ENCODE peak calls at places on chromosomes 2 and 18, in six cellular contexts. One of them, this sample, is unnamed.

GRCh38 chr2:69131983-69132675 is 119.2 kb downstream of the ANTXR1 start:
- DNase-seq in BE2C: no peak
- DNase-seq in ascending aorta: no peak
- DNase-seq in body of pancreas: no peak
- DNase-seq in upper lobe of left lung: no peak
- DNase-seq in endothelial cell: no peak
- DNase-seq in this sample: no peak

GRCh38 chr2:9554841-9555337 is 741 bp downstream of the ADAM17 start:
- DNase-seq in ascending aorta: peak
- DNase-seq in endothelial cell: peak
- DNase-seq in upper lobe of left lung: peak
- DNase-seq in body of pancreas: peak
- DNase-seq in BE2C: no peak
- DNase-seq in this sample: peak

GRCh38 chr2:226378733-226379132 is 420.9 kb downstream of the IRS1 start:
- DNase-seq in upper lobe of left lung: no peak
- DNase-seq in body of pancreas: peak
- DNase-seq in ascending aorta: no peak
- DNase-seq in endothelial cell: no peak
- DNase-seq in BE2C: no peak
- DNase-seq in this sample: peak

GRCh38 chr2:65430515-65431416 is 1.6 kb downstream of the SPRED2 start:
- DNase-seq in BE2C: peak
- DNase-seq in body of pancreas: peak
- DNase-seq in ascending aorta: peak
- DNase-seq in endothelial cell: peak
- DNase-seq in upper lobe of left lung: peak
- DNase-seq in this sample: peak

GRCh38 chr2:215503381-215503780 is 67.5 kb upstream of the FN1 start:
- DNase-seq in endothelial cell: no peak
- DNase-seq in body of pancreas: no peak
- DNase-seq in ascending aorta: no peak
- DNase-seq in BE2C: no peak
- DNase-seq in upper lobe of left lung: no peak
- DNase-seq in this sample: no peak

GRCh38 chr2:71554028-71554705 is 100.8 kb downstream of the DYSF start:
- DNase-seq in endothelial cell: no peak
- DNase-seq in BE2C: no peak
- DNase-seq in body of pancreas: no peak
- DNase-seq in ascending aorta: no peak
- DNase-seq in upper lobe of left lung: no peak
- DNase-seq in this sample: no peak

GRCh38 chr18:80194874-80195570 is 52.3 kb downstream of the PARD6G start:
- DNase-seq in upper lobe of left lung: no peak
- DNase-seq in body of pancreas: no peak
- DNase-seq in ascending aorta: no peak
- DNase-seq in BE2C: no peak
- DNase-seq in endothelial cell: no peak
- DNase-seq in this sample: no peak

GRCh38 chr2:41994661-41995060 is 53.2 kb upstream of the PKDCC start:
- DNase-seq in upper lobe of left lung: no peak
- DNase-seq in ascending aorta: no peak
- DNase-seq in body of pancreas: no peak
- DNase-seq in BE2C: no peak
- DNase-seq in endothelial cell: no peak
- DNase-seq in this sample: no peak

GRCh38 chr2:174970092-174970491 is 35.1 kb downstream of the CHN1 start:
- DNase-seq in endothelial cell: no peak
- DNase-seq in BE2C: no peak
- DNase-seq in ascending aorta: no peak
- DNase-seq in body of pancreas: no peak
- DNase-seq in upper lobe of left lung: no peak
- DNase-seq in this sample: peak

GRCh38 chr18:67733094-67733493 is 216.6 kb upstream of the DSEL start:
- DNase-seq in ascending aorta: no peak
- DNase-seq in endothelial cell: no peak
- DNase-seq in body of pancreas: no peak
- DNase-seq in BE2C: no peak
- DNase-seq in upper lobe of left lung: no peak
- DNase-seq in this sample: peak

GRCh38 chr18:79872852-79873444 is 75.2 kb downstream of the KCNG2 start:
- DNase-seq in ascending aorta: peak
- DNase-seq in endothelial cell: no peak
- DNase-seq in upper lobe of left lung: no peak
- DNase-seq in body of pancreas: no peak
- DNase-seq in BE2C: no peak
- DNase-seq in this sample: no peak

GRCh38 chr2:97871096-97871780 is 124.5 kb downstream of the TMEM131 start:
- DNase-seq in body of pancreas: no peak
- DNase-seq in upper lobe of left lung: no peak
- DNase-seq in BE2C: no peak
- DNase-seq in ascending aorta: no peak
- DNase-seq in endothelial cell: no peak
- DNase-seq in this sample: peak

GRCh38 chr2:23495661-23496114 is 110.7 kb downstream of the KLHL29 start:
- DNase-seq in endothelial cell: no peak
- DNase-seq in body of pancreas: no peak
- DNase-seq in ascending aorta: no peak
- DNase-seq in upper lobe of left lung: no peak
- DNase-seq in BE2C: no peak
- DNase-seq in this sample: no peak

GRCh38 chr2:9197916-9198315 is 8.7 kb upstream of the ASAP2 start:
- DNase-seq in upper lobe of left lung: no peak
- DNase-seq in body of pancreas: no peak
- DNase-seq in ascending aorta: peak
- DNase-seq in BE2C: no peak
- DNase-seq in endothelial cell: no peak
- DNase-seq in this sample: no peak

GRCh38 chr2:232485757-232486557 is 1.7 kb downstream of the ECEL1 start:
- DNase-seq in BE2C: no peak
- DNase-seq in body of pancreas: no peak
- DNase-seq in endothelial cell: no peak
- DNase-seq in upper lobe of left lung: no peak
- DNase-seq in ascending aorta: no peak
- DNase-seq in this sample: no peak

GRCh38 chr2:138026116-138026855 is 62.0 kb downstream of the HNMT start:
- DNase-seq in ascending aorta: no peak
- DNase-seq in endothelial cell: no peak
- DNase-seq in body of pancreas: no peak
- DNase-seq in upper lobe of left lung: no peak
- DNase-seq in BE2C: no peak
- DNase-seq in this sample: no peak

GRCh38 chr18:31943895-31944816 is 1.2 kb upstream of the TRAPPC8 start:
- DNase-seq in ascending aorta: no peak
- DNase-seq in body of pancreas: no peak
- DNase-seq in endothelial cell: no peak
- DNase-seq in BE2C: no peak
- DNase-seq in upper lobe of left lung: no peak
- DNase-seq in this sample: no peak

GRCh38 chr2:197309369-197310231 is 980 bp downstream of the ANKRD44 start:
- DNase-seq in body of pancreas: peak
- DNase-seq in upper lobe of left lung: peak
- DNase-seq in ascending aorta: peak
- DNase-seq in endothelial cell: peak
- DNase-seq in BE2C: peak
- DNase-seq in this sample: peak

GRCh38 chr2:26724004-26724750 is 31.7 kb downstream of the KCNK3 start:
- DNase-seq in upper lobe of left lung: peak
- DNase-seq in endothelial cell: no peak
- DNase-seq in BE2C: peak
- DNase-seq in body of pancreas: peak
- DNase-seq in ascending aorta: peak
- DNase-seq in this sample: peak

GRCh38 chr2:101199153-101199810 is 48.1 kb upstream of the TBC1D8 start:
- DNase-seq in ascending aorta: no peak
- DNase-seq in upper lobe of left lung: no peak
- DNase-seq in BE2C: no peak
- DNase-seq in body of pancreas: no peak
- DNase-seq in endothelial cell: no peak
- DNase-seq in this sample: no peak

GRCh38 chr2:128549094-128549493 is 230.4 kb upstream of the HS6ST1 start:
- DNase-seq in ascending aorta: no peak
- DNase-seq in endothelial cell: no peak
- DNase-seq in body of pancreas: no peak
- DNase-seq in BE2C: no peak
- DNase-seq in upper lobe of left lung: no peak
- DNase-seq in this sample: no peak